ENCODE peak calls at places on chromosomes 16 and 17, in eight cellular contexts. O is heart left ventricle, R is body of pancreas, I is colonic mucosa, Z is cardiac muscle cell, K is testis, L is stomach, C is H9. B is an unnamed sample.
A peak's percentile ranks its signal among the peaks of the same experiment; 100 is the strongest.

GRCh38 chr16:48123104-48123788 is 32.5 kb downstream of the ABCC12 start:
- DNase-seq in O (no peak), R (peak; percentile 16), I (no peak), Z (peak; percentile 95), K (no peak), L (no peak), C (no peak), B (no peak)

GRCh38 chr16:71555230-71555891 is 21.5 kb downstream of the TAT start:
- DNase-seq in O (no peak), R (no peak), I (no peak), Z (peak; percentile 72), K (no peak), L (no peak), C (no peak), B (no peak)

GRCh38 chr17:74380086-74380958 is 13.0 kb downstream of the GPR142 start:
- DNase-seq in O (no peak), R (peak; percentile 52), I (peak; percentile 74), Z (peak; percentile 34), K (no peak), L (peak; percentile 70), C (peak; percentile 36), B (no peak)

GRCh38 chr16:56742030-56742984 is 12.4 kb downstream of the NUP93 start:
- DNase-seq in O (no peak), R (no peak), I (no peak), Z (peak; percentile 71), K (no peak), L (no peak), C (no peak), B (no peak)

GRCh38 chr16:30901201-30902069 is 5.0 kb downstream of the CTF1 start:
- DNase-seq in O (no peak), R (no peak), I (no peak), Z (peak; percentile 18), K (no peak), L (no peak), C (no peak), B (no peak)

GRCh38 chr17:73308017-73308823 is 3.6 kb downstream of the CDC42EP4 start:
- DNase-seq in O (peak; percentile 88), R (peak; percentile 97), I (peak; percentile 96), Z (peak; percentile 97), K (peak; percentile 90), L (peak; percentile 94), C (no peak), B (peak; percentile 80)

GRCh38 chr17:83018658-83019193 is 60.7 kb upstream of the METRNL start:
- DNase-seq in O (no peak), R (no peak), I (no peak), Z (no peak), K (no peak), L (no peak), C (no peak), B (no peak)

GRCh38 chr16:84013787-84014569 is 28.6 kb downstream of the SLC38A8 start:
- DNase-seq in O (no peak), R (peak; percentile 91), I (peak; percentile 96), Z (peak; percentile 41), K (peak; percentile 81), L (peak; percentile 91), C (peak; percentile 99), B (no peak)

GRCh38 chr17:4980644-4981216 is 6.7 kb downstream of the CAMTA2 start:
- DNase-seq in O (no peak), R (peak; percentile 66), I (peak; percentile 56), Z (peak; percentile 76), K (no peak), L (no peak), C (peak; percentile 72), B (no peak)

GRCh38 chr16:15705064-15705565 is 55.1 kb downstream of the NDE1 start:
- DNase-seq in O (no peak), R (no peak), I (no peak), Z (no peak), K (no peak), L (no peak), C (no peak), B (no peak)

GRCh38 chr16:15703029-15703736 is 53.1 kb downstream of the NDE1 start:
- DNase-seq in O (no peak), R (no peak), I (no peak), Z (no peak), K (no peak), L (no peak), C (no peak), B (no peak)

GRCh38 chr16:15707332-15707731 is 57.3 kb downstream of the NDE1 start:
- DNase-seq in O (no peak), R (no peak), I (no peak), Z (no peak), K (no peak), L (no peak), C (no peak), B (no peak)

GRCh38 chr16:15701975-15702970 is 52.2 kb downstream of the NDE1 start:
- DNase-seq in O (no peak), R (no peak), I (no peak), Z (peak; percentile 6), K (no peak), L (no peak), C (no peak), B (no peak)

GRCh38 chr16:15704545-15704987 is 54.5 kb downstream of the NDE1 start:
- DNase-seq in O (peak; percentile 79), R (peak; percentile 63), I (peak; percentile 81), Z (peak; percentile 82), K (peak; percentile 91), L (peak; percentile 70), C (peak; percentile 76), B (peak; percentile 69)
- TF ChIP-seq CTCF in O (peak; percentile 85), R (peak; percentile 63), I (peak; percentile 72), Z (peak; percentile 81), K (peak; percentile 67), L (peak; percentile 31), C (peak; percentile 92), B (peak; percentile 86)

GRCh38 chr16:67167588-67167987 is 2.8 kb upstream of the NOL3 start:
- DNase-seq in O (no peak), R (no peak), I (no peak), Z (no peak), K (no peak), L (no peak), C (no peak), B (no peak)
- H3K27ac ChIP-seq in O (no peak overlapping the region), R (no peak overlapping the region), I (no peak overlapping the region), Z (no peak overlapping the region), K (no peak overlapping the region), L (no peak overlapping the region), C (no peak overlapping the region), B (no peak overlapping the region)

GRCh38 chr16:87219287-87219909 is 97.8 kb downstream of the C16orf95 start:
- DNase-seq in O (no peak), R (no peak), I (no peak), Z (no peak), K (no peak), L (no peak), C (no peak), B (no peak)

GRCh38 chr16:87216824-87217205 is 100.4 kb downstream of the C16orf95 start:
- DNase-seq in O (no peak), R (no peak), I (no peak), Z (no peak), K (no peak), L (no peak), C (no peak), B (no peak)

GRCh38 chr16:87221633-87222032 is 95.6 kb downstream of the C16orf95 start:
- DNase-seq in O (no peak), R (no peak), I (no peak), Z (no peak), K (no peak), L (no peak), C (no peak), B (no peak)

GRCh38 chr16:87216148-87216823 is 100.9 kb downstream of the C16orf95 start:
- DNase-seq in O (no peak), R (no peak), I (no peak), Z (no peak), K (no peak), L (no peak), C (no peak), B (no peak)

DNA sequence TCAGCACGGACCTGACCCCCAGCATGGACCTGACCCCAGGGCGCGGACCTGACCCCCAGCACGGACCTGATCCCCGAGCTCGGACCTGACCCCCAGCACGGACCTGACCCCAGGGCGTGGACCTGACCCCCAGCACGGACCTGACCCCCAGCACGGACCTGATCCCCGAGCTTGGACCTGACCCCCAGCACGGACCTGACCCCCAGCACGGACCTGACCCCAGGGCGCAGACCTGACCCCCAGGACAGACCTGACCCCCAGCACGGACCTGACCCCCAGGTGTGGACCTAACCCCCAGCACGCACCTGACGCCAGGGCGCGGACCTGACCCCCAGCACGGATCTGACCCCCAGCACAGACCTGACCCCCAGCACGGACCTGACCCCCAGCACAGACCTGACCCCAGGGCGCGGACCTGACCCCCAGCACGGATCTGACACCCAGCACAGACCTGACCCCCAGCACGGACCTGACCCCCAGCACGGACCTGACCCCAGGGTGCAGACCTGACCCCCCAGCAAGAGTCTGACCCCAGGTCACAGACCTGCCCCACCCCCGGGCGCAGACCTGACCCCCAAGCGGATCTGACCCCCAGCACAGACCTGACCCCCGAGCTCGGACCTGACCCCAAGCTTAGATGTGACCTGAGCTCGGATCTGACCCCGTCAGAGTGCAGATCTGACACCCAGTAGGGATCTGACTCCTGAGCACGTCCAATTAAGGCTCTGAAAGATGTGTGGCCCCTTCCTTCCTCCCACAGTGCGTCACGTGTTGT is 98.7 kb downstream of the C16orf95 start:
- DNase-seq in O (no peak), R (no peak), I (no peak), Z (no peak), K (no peak), L (no peak), C (no peak), B (no peak)
- TF ChIP-seq CTCF in O (no peak), R (no peak), I (no peak), Z (no peak), K (no peak), L (no peak), C (no peak), B (no peak)

DNA sequence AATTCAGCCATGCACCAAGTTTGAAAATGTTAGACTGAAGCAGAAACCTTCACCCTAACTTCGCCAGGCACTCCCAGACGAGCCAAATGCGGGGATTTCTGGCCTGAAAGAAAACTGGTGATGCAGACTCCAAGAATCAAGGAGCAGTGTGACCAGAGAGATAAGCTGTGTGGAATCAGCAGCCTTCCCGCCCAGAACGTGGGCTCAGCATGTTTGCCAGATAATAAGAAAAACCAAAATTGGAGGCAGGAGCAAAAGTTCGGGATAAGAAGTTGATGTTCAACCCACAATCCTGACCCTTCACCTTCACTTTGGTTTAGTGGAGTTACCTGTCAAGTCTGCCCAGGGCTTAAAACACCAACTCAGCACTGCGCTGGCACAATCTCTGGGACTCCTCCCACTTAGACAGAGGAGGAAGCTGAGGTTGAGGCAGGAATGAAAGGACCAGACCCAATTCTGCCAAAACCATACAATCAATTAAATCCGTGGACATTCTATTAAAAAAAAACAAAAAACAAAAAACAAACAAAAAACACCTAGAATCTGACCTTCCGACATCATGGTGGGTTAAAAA is 3.0 kb downstream of the SLC43A2 start:
- DNase-seq in O (no peak), R (no peak), I (no peak), Z (no peak), K (no peak), L (peak; percentile 54), C (no peak), B (no peak)
- H3K27ac ChIP-seq in O (no peak overlapping the region), R (no peak overlapping the region), I (no peak overlapping the region), Z (no peak overlapping the region), K (peak overlapping the region; percentile 83), L (no peak overlapping the region), C (no peak overlapping the region), B (no peak overlapping the region)

B was measured in left ventricle myocardium inferior.